ENCODE peak calls at places on chromosomes 6 and 20, in eight cellular contexts. One of them, this sample, is unnamed.
A peak's percentile ranks its signal among the peaks of the same experiment; 100 is the strongest.

GRCh38 chr6:50663806-50664205 is 49.5 kb upstream of the TFAP2D start:
- DNase-seq in AG09319: no peak
- DNase-seq in GM23248: no peak
- DNase-seq in T-helper 9 cell: no peak
- DNase-seq in NCI-H460: no peak
- DNase-seq in activated T-cell treated with anti-CD3 and anti-CD28 coated beads for 1 hour: no peak
- DNase-seq in naive thymus-derived CD8-positive, alpha-beta T cell: no peak
- DNase-seq in HFFc6: no peak
- DNase-seq in this sample: no peak

GRCh38 chr6:122715725-122716124 is 63.8 kb upstream of the FABP7 start:
- DNase-seq in GM23248: peak; percentile 13
- DNase-seq in NCI-H460: no peak
- DNase-seq in naive thymus-derived CD8-positive, alpha-beta T cell: no peak
- DNase-seq in HFFc6: no peak
- DNase-seq in T-helper 9 cell: no peak
- DNase-seq in AG09319: no peak
- DNase-seq in activated T-cell treated with anti-CD3 and anti-CD28 coated beads for 1 hour: no peak
- DNase-seq in this sample: no peak

GRCh38 chr6:31175961-31176360 is 5.5 kb upstream of the POU5F1 start:
- DNase-seq in T-helper 9 cell: no peak
- DNase-seq in HFFc6: peak; percentile 50
- DNase-seq in NCI-H460: no peak
- DNase-seq in naive thymus-derived CD8-positive, alpha-beta T cell: no peak
- DNase-seq in activated T-cell treated with anti-CD3 and anti-CD28 coated beads for 1 hour: no peak
- DNase-seq in GM23248: peak; percentile 69
- DNase-seq in AG09319: no peak
- DNase-seq in this sample: no peak

GRCh38 chr6:108958900-108959770 is 110.9 kb downstream of the ARMC2 start:
- DNase-seq in AG09319: no peak
- DNase-seq in naive thymus-derived CD8-positive, alpha-beta T cell: no peak
- DNase-seq in GM23248: no peak
- DNase-seq in T-helper 9 cell: no peak
- DNase-seq in activated T-cell treated with anti-CD3 and anti-CD28 coated beads for 1 hour: no peak
- DNase-seq in HFFc6: no peak
- DNase-seq in NCI-H460: no peak
- DNase-seq in this sample: no peak

GRCh38 chr20:2521369-2522305 is 12.9 kb upstream of the ZNF343 start:
- DNase-seq in HFFc6: no peak
- DNase-seq in activated T-cell treated with anti-CD3 and anti-CD28 coated beads for 1 hour: peak; percentile 53
- DNase-seq in T-helper 9 cell: peak; percentile 41
- DNase-seq in NCI-H460: peak; percentile 45
- DNase-seq in AG09319: no peak
- DNase-seq in naive thymus-derived CD8-positive, alpha-beta T cell: peak; percentile 43
- DNase-seq in GM23248: peak; percentile 53
- DNase-seq in this sample: peak; percentile 42

GRCh38 chr20:57578476-57579165 is 17.7 kb downstream of the PCK1 start:
- DNase-seq in GM23248: no peak
- DNase-seq in naive thymus-derived CD8-positive, alpha-beta T cell: no peak
- DNase-seq in NCI-H460: no peak
- DNase-seq in AG09319: no peak
- DNase-seq in T-helper 9 cell: no peak
- DNase-seq in HFFc6: no peak
- DNase-seq in activated T-cell treated with anti-CD3 and anti-CD28 coated beads for 1 hour: no peak
- DNase-seq in this sample: no peak

GRCh38 chr6:35492664-35493284 is 4.1 kb downstream of the TEAD3 start:
- DNase-seq in NCI-H460: no peak
- DNase-seq in AG09319: no peak
- DNase-seq in HFFc6: no peak
- DNase-seq in T-helper 9 cell: no peak
- DNase-seq in activated T-cell treated with anti-CD3 and anti-CD28 coated beads for 1 hour: no peak
- DNase-seq in naive thymus-derived CD8-positive, alpha-beta T cell: no peak
- DNase-seq in GM23248: no peak
- DNase-seq in this sample: no peak

GRCh38 chr6:98927534-98927933 is 20.2 kb downstream of the FBXL4 start:
- DNase-seq in naive thymus-derived CD8-positive, alpha-beta T cell: no peak
- DNase-seq in GM23248: no peak
- DNase-seq in NCI-H460: no peak
- DNase-seq in AG09319: no peak
- DNase-seq in activated T-cell treated with anti-CD3 and anti-CD28 coated beads for 1 hour: no peak
- DNase-seq in HFFc6: no peak
- DNase-seq in T-helper 9 cell: no peak
- DNase-seq in this sample: peak; percentile 51

GRCh38 chr6:159595173-159595572 is 97.9 kb downstream of the SOD2 start:
- DNase-seq in T-helper 9 cell: no peak
- DNase-seq in GM23248: peak; percentile 87
- DNase-seq in activated T-cell treated with anti-CD3 and anti-CD28 coated beads for 1 hour: no peak
- DNase-seq in NCI-H460: no peak
- DNase-seq in AG09319: no peak
- DNase-seq in HFFc6: peak; percentile 64
- DNase-seq in naive thymus-derived CD8-positive, alpha-beta T cell: no peak
- DNase-seq in this sample: peak; percentile 59